ENCODE peak calls at places on chromosome 11, in ten cellular contexts. One of them, this sample, is unnamed.

GRCh38 chr11:93718057-93718563 is 23.2 kb downstream of the TAF1D start:
- DNase-seq in suprapubic skin: no peak
- DNase-seq in transverse colon: no peak
- DNase-seq in upper lobe of left lung: no peak
- DNase-seq in HCT116: no peak
- DNase-seq in spleen: no peak
- DNase-seq in esophagus muscularis mucosa: no peak
- DNase-seq in K562: peak; percentile 17
- DNase-seq in endothelial cell of umbilical vein: peak; percentile 82
- DNase-seq in stomach: no peak
- DNase-seq in this sample: no peak

GRCh38 chr11:60121259-60121658 is 32.8 kb downstream of the MS4A2 start:
- DNase-seq in spleen: no peak
- DNase-seq in stomach: no peak
- DNase-seq in upper lobe of left lung: no peak
- DNase-seq in endothelial cell of umbilical vein: no peak
- DNase-seq in suprapubic skin: no peak
- DNase-seq in transverse colon: peak; percentile 21
- DNase-seq in esophagus muscularis mucosa: no peak
- DNase-seq in K562: no peak
- DNase-seq in HCT116: no peak
- DNase-seq in this sample: no peak

GRCh38 chr11:47971501-47971900 is 8.9 kb upstream of the PTPRJ start:
- DNase-seq in transverse colon: no peak
- DNase-seq in HCT116: no peak
- DNase-seq in K562: no peak
- DNase-seq in upper lobe of left lung: no peak
- DNase-seq in spleen: no peak
- DNase-seq in suprapubic skin: no peak
- DNase-seq in stomach: no peak
- DNase-seq in esophagus muscularis mucosa: no peak
- DNase-seq in endothelial cell of umbilical vein: no peak
- DNase-seq in this sample: no peak

GRCh38 chr11:120106354-120106753 is 31.6 kb downstream of the TRIM29 start:
- DNase-seq in stomach: no peak
- DNase-seq in HCT116: no peak
- DNase-seq in suprapubic skin: no peak
- DNase-seq in upper lobe of left lung: no peak
- DNase-seq in endothelial cell of umbilical vein: no peak
- DNase-seq in esophagus muscularis mucosa: no peak
- DNase-seq in transverse colon: no peak
- DNase-seq in spleen: no peak
- DNase-seq in K562: no peak
- DNase-seq in this sample: no peak

GRCh38 chr11:73217131-73217809 is 811 bp upstream of the P2RY2 start:
- DNase-seq in upper lobe of left lung: no peak
- DNase-seq in K562: peak; percentile 30
- DNase-seq in spleen: peak; percentile 84
- DNase-seq in transverse colon: no peak
- DNase-seq in HCT116: no peak
- DNase-seq in esophagus muscularis mucosa: no peak
- DNase-seq in suprapubic skin: no peak
- DNase-seq in stomach: no peak
- DNase-seq in endothelial cell of umbilical vein: no peak
- DNase-seq in this sample: no peak

GRCh38 chr11:123694551-123694950 is 40.1 kb upstream of the SCN3B start:
- DNase-seq in transverse colon: no peak
- DNase-seq in upper lobe of left lung: no peak
- DNase-seq in endothelial cell of umbilical vein: no peak
- DNase-seq in suprapubic skin: no peak
- DNase-seq in esophagus muscularis mucosa: no peak
- DNase-seq in stomach: no peak
- DNase-seq in HCT116: no peak
- DNase-seq in spleen: no peak
- DNase-seq in K562: no peak
- DNase-seq in this sample: no peak

GRCh38 chr11:120655589-120655988 is 144.0 kb downstream of the GRIK4 start:
- DNase-seq in suprapubic skin: no peak
- DNase-seq in endothelial cell of umbilical vein: no peak
- DNase-seq in upper lobe of left lung: no peak
- DNase-seq in HCT116: no peak
- DNase-seq in K562: no peak
- DNase-seq in stomach: no peak
- DNase-seq in transverse colon: no peak
- DNase-seq in esophagus muscularis mucosa: no peak
- DNase-seq in spleen: no peak
- DNase-seq in this sample: no peak

GRCh38 chr11:1869427-1870325 is 16.8 kb downstream of the LSP1 start:
- DNase-seq in endothelial cell of umbilical vein: no peak
- DNase-seq in stomach: no peak
- DNase-seq in upper lobe of left lung: peak; percentile 67
- DNase-seq in suprapubic skin: no peak
- DNase-seq in transverse colon: no peak
- DNase-seq in K562: peak; percentile 57
- DNase-seq in spleen: peak; percentile 84
- DNase-seq in HCT116: no peak
- DNase-seq in esophagus muscularis mucosa: no peak
- DNase-seq in this sample: no peak

GRCh38 chr11:559712-560304 is 730 bp downstream of the LMNTD2 start:
- DNase-seq in HCT116: peak; percentile 44
- DNase-seq in stomach: peak; percentile 61
- DNase-seq in K562: no peak
- DNase-seq in suprapubic skin: no peak
- DNase-seq in transverse colon: peak; percentile 82
- DNase-seq in upper lobe of left lung: peak; percentile 59
- DNase-seq in endothelial cell of umbilical vein: no peak
- DNase-seq in spleen: peak; percentile 76
- DNase-seq in esophagus muscularis mucosa: no peak
- DNase-seq in this sample: no peak

GRCh38 chr11:110862407-110862806 is 150.2 kb upstream of the ARHGAP20 start:
- DNase-seq in HCT116: no peak
- DNase-seq in suprapubic skin: no peak
- DNase-seq in transverse colon: no peak
- DNase-seq in K562: no peak
- DNase-seq in stomach: no peak
- DNase-seq in endothelial cell of umbilical vein: no peak
- DNase-seq in upper lobe of left lung: no peak
- DNase-seq in spleen: no peak
- DNase-seq in esophagus muscularis mucosa: no peak
- DNase-seq in this sample: no peak

GRCh38 chr11:32213223-32213622 is 122.3 kb downstream of the RCN1 start:
- DNase-seq in endothelial cell of umbilical vein: no peak
- DNase-seq in esophagus muscularis mucosa: no peak
- DNase-seq in upper lobe of left lung: no peak
- DNase-seq in K562: no peak
- DNase-seq in suprapubic skin: no peak
- DNase-seq in spleen: no peak
- DNase-seq in transverse colon: no peak
- DNase-seq in stomach: no peak
- DNase-seq in HCT116: no peak
- DNase-seq in this sample: no peak

GRCh38 chr11:3859373-3859881 is 4.0 kb downstream of the STIM1 start:
- DNase-seq in suprapubic skin: no peak
- DNase-seq in upper lobe of left lung: no peak
- DNase-seq in endothelial cell of umbilical vein: no peak
- DNase-seq in stomach: peak; percentile 73
- DNase-seq in HCT116: no peak
- DNase-seq in K562: peak; percentile 53
- DNase-seq in esophagus muscularis mucosa: no peak
- DNase-seq in transverse colon: peak; percentile 54
- DNase-seq in spleen: peak; percentile 81
- DNase-seq in this sample: no peak

GRCh38 chr11:93655047-93655446 is 6.4 kb upstream of the CEP295 start:
- DNase-seq in transverse colon: no peak
- DNase-seq in K562: no peak
- DNase-seq in HCT116: no peak
- DNase-seq in stomach: no peak
- DNase-seq in suprapubic skin: no peak
- DNase-seq in upper lobe of left lung: no peak
- DNase-seq in esophagus muscularis mucosa: no peak
- DNase-seq in spleen: no peak
- DNase-seq in endothelial cell of umbilical vein: no peak
- DNase-seq in this sample: no peak

GRCh38 chr11:95157824-95158223 is 68.2 kb downstream of the ENDOD1 start:
- DNase-seq in endothelial cell of umbilical vein: no peak
- DNase-seq in upper lobe of left lung: no peak
- DNase-seq in stomach: no peak
- DNase-seq in esophagus muscularis mucosa: no peak
- DNase-seq in suprapubic skin: no peak
- DNase-seq in transverse colon: no peak
- DNase-seq in K562: no peak
- DNase-seq in HCT116: no peak
- DNase-seq in spleen: no peak
- DNase-seq in this sample: no peak

GRCh38 chr11:95155385-95155784 is 65.7 kb downstream of the ENDOD1 start:
- DNase-seq in upper lobe of left lung: no peak
- DNase-seq in endothelial cell of umbilical vein: no peak
- DNase-seq in HCT116: no peak
- DNase-seq in spleen: no peak
- DNase-seq in suprapubic skin: no peak
- DNase-seq in K562: no peak
- DNase-seq in esophagus muscularis mucosa: no peak
- DNase-seq in transverse colon: no peak
- DNase-seq in stomach: no peak
- DNase-seq in this sample: no peak

GRCh38 chr11:95156133-95156731 is 66.6 kb downstream of the ENDOD1 start:
- DNase-seq in HCT116: no peak
- DNase-seq in transverse colon: no peak
- DNase-seq in endothelial cell of umbilical vein: no peak
- DNase-seq in K562: no peak
- DNase-seq in esophagus muscularis mucosa: no peak
- DNase-seq in upper lobe of left lung: no peak
- DNase-seq in suprapubic skin: no peak
- DNase-seq in stomach: no peak
- DNase-seq in spleen: no peak
- DNase-seq in this sample: no peak

GRCh38 chr11:95154514-95154913 is 64.9 kb downstream of the ENDOD1 start:
- DNase-seq in esophagus muscularis mucosa: no peak
- DNase-seq in K562: peak; percentile 34
- DNase-seq in stomach: peak; percentile 38
- DNase-seq in endothelial cell of umbilical vein: peak; percentile 36
- DNase-seq in spleen: no peak
- DNase-seq in transverse colon: peak; percentile 62
- DNase-seq in HCT116: peak; percentile 41
- DNase-seq in suprapubic skin: no peak
- DNase-seq in upper lobe of left lung: no peak
- DNase-seq in this sample: no peak

GRCh38 chr11:95156916-95157568 is 67.4 kb downstream of the ENDOD1 start:
- DNase-seq in HCT116: no peak
- DNase-seq in upper lobe of left lung: peak; percentile 69
- DNase-seq in spleen: no peak
- DNase-seq in endothelial cell of umbilical vein: no peak
- DNase-seq in K562: no peak
- DNase-seq in stomach: no peak
- DNase-seq in suprapubic skin: no peak
- DNase-seq in esophagus muscularis mucosa: no peak
- DNase-seq in transverse colon: no peak
- DNase-seq in this sample: no peak
- TF ChIP-seq POLR2AphosphoS5 in HCT116: no peak
- TF ChIP-seq POLR2AphosphoS5 in upper lobe of left lung: no peak
- TF ChIP-seq POLR2AphosphoS5 in spleen: no peak
- TF ChIP-seq POLR2AphosphoS5 in endothelial cell of umbilical vein: no peak
- TF ChIP-seq POLR2AphosphoS5 in K562: no peak
- TF ChIP-seq POLR2AphosphoS5 in stomach: no peak
- TF ChIP-seq POLR2AphosphoS5 in suprapubic skin: no peak
- TF ChIP-seq POLR2AphosphoS5 in esophagus muscularis mucosa: peak; percentile 47
- TF ChIP-seq POLR2AphosphoS5 in transverse colon: no peak
- TF ChIP-seq POLR2AphosphoS5 in this sample: no peak

GRCh38 chr11:19712281-19713220 is at the start of gene NAV2:
- DNase-seq in spleen: peak; percentile 94
- DNase-seq in stomach: peak; percentile 92
- DNase-seq in HCT116: peak; percentile 66
- DNase-seq in suprapubic skin: peak; percentile 93
- DNase-seq in endothelial cell of umbilical vein: peak; percentile 93
- DNase-seq in transverse colon: peak; percentile 91
- DNase-seq in K562: peak; percentile 98
- DNase-seq in upper lobe of left lung: peak; percentile 97
- DNase-seq in esophagus muscularis mucosa: peak; percentile 96
- DNase-seq in this sample: peak; percentile 92
- TF ChIP-seq POLR2A in spleen: peak; percentile 73
- TF ChIP-seq POLR2A in stomach: no peak
- TF ChIP-seq POLR2A in HCT116: peak; percentile 86
- TF ChIP-seq POLR2A in suprapubic skin: peak; percentile 88
- TF ChIP-seq POLR2A in endothelial cell of umbilical vein: peak; percentile 98
- TF ChIP-seq POLR2A in transverse colon: peak; percentile 69
- TF ChIP-seq POLR2A in K562: peak; percentile 89
- TF ChIP-seq POLR2A in upper lobe of left lung: no peak
- TF ChIP-seq POLR2A in esophagus muscularis mucosa: peak; percentile 88
- TF ChIP-seq POLR2A in this sample: peak; percentile 24

GRCh38 chr11:64409707-64410395 is 50.9 kb downstream of the RPS6KA4 start:
- DNase-seq in upper lobe of left lung: no peak
- DNase-seq in endothelial cell of umbilical vein: no peak
- DNase-seq in stomach: no peak
- DNase-seq in esophagus muscularis mucosa: no peak
- DNase-seq in suprapubic skin: no peak
- DNase-seq in HCT116: no peak
- DNase-seq in transverse colon: peak; percentile 26
- DNase-seq in spleen: peak; percentile 34
- DNase-seq in K562: no peak
- DNase-seq in this sample: no peak
- H3K4me3 ChIP-seq in upper lobe of left lung: no peak overlapping the region
- H3K4me3 ChIP-seq in endothelial cell of umbilical vein: no peak overlapping the region
- H3K4me3 ChIP-seq in stomach: no peak overlapping the region
- H3K4me3 ChIP-seq in esophagus muscularis mucosa: no peak overlapping the region
- H3K4me3 ChIP-seq in suprapubic skin: no peak overlapping the region
- H3K4me3 ChIP-seq in HCT116: no peak overlapping the region
- H3K4me3 ChIP-seq in transverse colon: no peak overlapping the region
- H3K4me3 ChIP-seq in spleen: no peak overlapping the region
- H3K4me3 ChIP-seq in K562: no peak overlapping the region
- H3K4me3 ChIP-seq in this sample: no peak overlapping the region

GRCh38 chr11:6397156-6397555 is 6.9 kb downstream of the SMPD1 start:
- DNase-seq in spleen: no peak
- DNase-seq in endothelial cell of umbilical vein: no peak
- DNase-seq in K562: no peak
- DNase-seq in upper lobe of left lung: no peak
- DNase-seq in suprapubic skin: no peak
- DNase-seq in HCT116: no peak
- DNase-seq in stomach: no peak
- DNase-seq in esophagus muscularis mucosa: no peak
- DNase-seq in transverse colon: no peak
- DNase-seq in this sample: no peak

GRCh38 chr11:6395470-6396060 is 5.3 kb downstream of the SMPD1 start:
- DNase-seq in esophagus muscularis mucosa: no peak
- DNase-seq in transverse colon: no peak
- DNase-seq in spleen: no peak
- DNase-seq in K562: no peak
- DNase-seq in endothelial cell of umbilical vein: no peak
- DNase-seq in suprapubic skin: no peak
- DNase-seq in HCT116: no peak
- DNase-seq in upper lobe of left lung: no peak
- DNase-seq in stomach: no peak
- DNase-seq in this sample: no peak

GRCh38 chr11:6390718-6391547 is 659 bp downstream of the SMPD1 start:
- DNase-seq in endothelial cell of umbilical vein: no peak
- DNase-seq in stomach: no peak
- DNase-seq in upper lobe of left lung: peak; percentile 38
- DNase-seq in transverse colon: no peak
- DNase-seq in esophagus muscularis mucosa: no peak
- DNase-seq in HCT116: no peak
- DNase-seq in K562: no peak
- DNase-seq in suprapubic skin: no peak
- DNase-seq in spleen: peak; percentile 75
- DNase-seq in this sample: no peak

GRCh38 chr11:6391548-6392134 is 1.4 kb downstream of the SMPD1 start:
- DNase-seq in HCT116: no peak
- DNase-seq in stomach: no peak
- DNase-seq in suprapubic skin: no peak
- DNase-seq in spleen: peak; percentile 80
- DNase-seq in esophagus muscularis mucosa: no peak
- DNase-seq in endothelial cell of umbilical vein: no peak
- DNase-seq in transverse colon: no peak
- DNase-seq in upper lobe of left lung: peak; percentile 81
- DNase-seq in K562: no peak
- DNase-seq in this sample: no peak

GRCh38 chr11:6393989-6394670 is 3.9 kb downstream of the SMPD1 start:
- DNase-seq in transverse colon: no peak
- DNase-seq in stomach: no peak
- DNase-seq in esophagus muscularis mucosa: no peak
- DNase-seq in spleen: no peak
- DNase-seq in K562: no peak
- DNase-seq in endothelial cell of umbilical vein: no peak
- DNase-seq in suprapubic skin: no peak
- DNase-seq in upper lobe of left lung: peak; percentile 52
- DNase-seq in HCT116: no peak
- DNase-seq in this sample: no peak
- TF ChIP-seq POLR2AphosphoS5 in transverse colon: no peak
- TF ChIP-seq POLR2AphosphoS5 in stomach: no peak
- TF ChIP-seq POLR2AphosphoS5 in esophagus muscularis mucosa: no peak
- TF ChIP-seq POLR2AphosphoS5 in spleen: peak; percentile 49
- TF ChIP-seq POLR2AphosphoS5 in K562: no peak
- TF ChIP-seq POLR2AphosphoS5 in endothelial cell of umbilical vein: no peak
- TF ChIP-seq POLR2AphosphoS5 in suprapubic skin: no peak
- TF ChIP-seq POLR2AphosphoS5 in upper lobe of left lung: no peak
- TF ChIP-seq POLR2AphosphoS5 in HCT116: no peak
- TF ChIP-seq POLR2AphosphoS5 in this sample: no peak